ENCODE peak calls at places on chromosomes 16 and 17, in five cellular contexts. One of them, this sample, is unnamed.

GRCh38 chr17:67265620-67266019 is 20.6 kb upstream of the HELZ start:
- DNase-seq in RPMI7951: no peak
- DNase-seq in amygdala: no peak
- DNase-seq in AML-193: no peak
- DNase-seq in HCEC 1CT: no peak
- DNase-seq in this sample: no peak

GRCh38 chr16:81448154-81449131 is 3.8 kb downstream of the CMIP start:
- DNase-seq in RPMI7951: no peak
- DNase-seq in amygdala: no peak
- DNase-seq in AML-193: no peak
- DNase-seq in HCEC 1CT: no peak
- DNase-seq in this sample: no peak

GRCh38 chr17:74842599-74843351 is 16.9 kb downstream of the GRIN2C start:
- DNase-seq in RPMI7951: peak; percentile 33
- DNase-seq in amygdala: peak; percentile 65
- DNase-seq in AML-193: no peak
- DNase-seq in HCEC 1CT: peak; percentile 51
- DNase-seq in this sample: no peak

GRCh38 chr17:35668807-35669206 is 62.6 kb upstream of the RASL10B start:
- DNase-seq in RPMI7951: no peak
- DNase-seq in amygdala: no peak
- DNase-seq in AML-193: no peak
- DNase-seq in HCEC 1CT: no peak
- DNase-seq in this sample: no peak

GRCh38 chr16:81885976-81886586 is 107.0 kb downstream of the PLCG2 start:
- DNase-seq in RPMI7951: peak; percentile 23
- DNase-seq in amygdala: no peak
- DNase-seq in AML-193: peak; percentile 37
- DNase-seq in HCEC 1CT: peak; percentile 14
- DNase-seq in this sample: no peak

GRCh38 chr16:86512301-86512859 is 2.1 kb downstream of the FOXF1 start:
- DNase-seq in RPMI7951: no peak
- DNase-seq in amygdala: no peak
- DNase-seq in AML-193: no peak
- DNase-seq in HCEC 1CT: no peak
- DNase-seq in this sample: no peak

GRCh38 chr16:73154063-73154870 is 106.3 kb upstream of the ZFHX3 start:
- DNase-seq in RPMI7951: no peak
- DNase-seq in amygdala: peak; percentile 24
- DNase-seq in AML-193: peak; percentile 98
- DNase-seq in HCEC 1CT: no peak
- DNase-seq in this sample: no peak

GRCh38 chr17:56978441-56979090 is 635 bp downstream of the SCPEP1 start:
- DNase-seq in RPMI7951: peak; percentile 53
- DNase-seq in amygdala: no peak
- DNase-seq in AML-193: peak; percentile 33
- DNase-seq in HCEC 1CT: no peak
- DNase-seq in this sample: no peak

GRCh38 chr17:28745777-28746473 is 2.1 kb downstream of the TRAF4 start:
- DNase-seq in RPMI7951: peak; percentile 11
- DNase-seq in amygdala: no peak
- DNase-seq in AML-193: no peak
- DNase-seq in HCEC 1CT: no peak
- DNase-seq in this sample: no peak

GRCh38 chr17:40936976-40937375 is 470 bp downstream of the KRT23 start:
- DNase-seq in RPMI7951: no peak
- DNase-seq in amygdala: no peak
- DNase-seq in AML-193: no peak
- DNase-seq in HCEC 1CT: no peak
- DNase-seq in this sample: no peak

GRCh38 chr16:67277294-67277998 is 1.9 kb upstream of the PLEKHG4 start:
- DNase-seq in RPMI7951: peak; percentile 99
- DNase-seq in amygdala: no peak
- DNase-seq in AML-193: peak; percentile 12
- DNase-seq in HCEC 1CT: peak; percentile 99
- DNase-seq in this sample: no peak

GRCh38 chr17:5584971-5585794 is 874 bp upstream of the NLRP1 start:
- DNase-seq in RPMI7951: peak; percentile 64
- DNase-seq in amygdala: no peak
- DNase-seq in AML-193: no peak
- DNase-seq in HCEC 1CT: peak; percentile 74
- DNase-seq in this sample: no peak

GRCh38 chr16:69762843-69763556 is 868 bp downstream of the WWP2 start:
- DNase-seq in RPMI7951: peak; percentile 18
- DNase-seq in amygdala: no peak
- DNase-seq in AML-193: peak; percentile 54
- DNase-seq in HCEC 1CT: peak; percentile 15
- DNase-seq in this sample: no peak

GRCh38 chr16:58501242-58502131 is 1.5 kb downstream of the NDRG4 start:
- DNase-seq in RPMI7951: no peak
- DNase-seq in amygdala: peak; percentile 43
- DNase-seq in AML-193: no peak
- DNase-seq in HCEC 1CT: no peak
- DNase-seq in this sample: peak; percentile 43

GRCh38 chr16:47887496-47887895 is 268.3 kb downstream of the ABCC12 start:
- DNase-seq in RPMI7951: peak; percentile 93
- DNase-seq in amygdala: no peak
- DNase-seq in AML-193: no peak
- DNase-seq in HCEC 1CT: peak; percentile 5
- DNase-seq in this sample: no peak

GRCh38 chr16:11759163-11759834 is 16.6 kb upstream of the TXNDC11 start:
- DNase-seq in RPMI7951: no peak
- DNase-seq in amygdala: no peak
- DNase-seq in AML-193: no peak
- DNase-seq in HCEC 1CT: no peak
- DNase-seq in this sample: no peak

GRCh38 chr17:74960739-74961342 is 11.7 kb downstream of the HID1 start:
- DNase-seq in RPMI7951: peak; percentile 54
- DNase-seq in amygdala: no peak
- DNase-seq in AML-193: peak; percentile 53
- DNase-seq in HCEC 1CT: peak; percentile 51
- DNase-seq in this sample: peak; percentile 32

GRCh38 chr17:78170692-78171590 is 2.6 kb downstream of the SYNGR2 start:
- DNase-seq in RPMI7951: no peak
- DNase-seq in amygdala: no peak
- DNase-seq in AML-193: no peak
- DNase-seq in HCEC 1CT: no peak
- DNase-seq in this sample: no peak

GRCh38 chr17:64460955-64461354 is 12.0 kb downstream of the MILR1 start:
- DNase-seq in RPMI7951: no peak
- DNase-seq in amygdala: no peak
- DNase-seq in AML-193: no peak
- DNase-seq in HCEC 1CT: no peak
- DNase-seq in this sample: no peak

GRCh38 chr17:63555475-63556156 is 5.3 kb downstream of the DCAF7 start:
- DNase-seq in RPMI7951: no peak
- DNase-seq in amygdala: no peak
- DNase-seq in AML-193: peak; percentile 56
- DNase-seq in HCEC 1CT: no peak
- DNase-seq in this sample: no peak

GRCh38 chr17:65885484-65885883 is 306.4 kb downstream of the CEP112 start:
- DNase-seq in RPMI7951: no peak
- DNase-seq in amygdala: no peak
- DNase-seq in AML-193: no peak
- DNase-seq in HCEC 1CT: no peak
- DNase-seq in this sample: no peak

This sample was measured in activated CD4-positive, alpha-beta T cell treated with anti-CD3 and anti-CD28 coated beads, Interleukin-2, amount 50 U/mL, for 1 hour.